ENCODE peak calls at places on chromosomes 7 and 10, in six cellular contexts. One of them, this sample, is unnamed.

GRCh38 chr10:124520553-124521428 is 59.2 kb downstream of the LHPP start:
- DNase-seq in left ventricle myocardium inferior: no peak
- DNase-seq in cardiac fibroblast: no peak
- DNase-seq in cardiac muscle cell: no peak
- DNase-seq in kidney epithelial cell: no peak
- DNase-seq in foreskin fibroblast: no peak
- DNase-seq in this sample: peak; percentile 12

GRCh38 chr10:5643356-5643755 is 23.0 kb downstream of the ASB13 start:
- DNase-seq in cardiac muscle cell: peak; percentile 78
- DNase-seq in foreskin fibroblast: peak; percentile 46
- DNase-seq in cardiac fibroblast: peak; percentile 33
- DNase-seq in left ventricle myocardium inferior: no peak
- DNase-seq in kidney epithelial cell: no peak
- DNase-seq in this sample: no peak

GRCh38 chr10:11205026-11205772 is 187.5 kb downstream of the CELF2 start:
- DNase-seq in foreskin fibroblast: peak; percentile 53
- DNase-seq in cardiac muscle cell: no peak
- DNase-seq in left ventricle myocardium inferior: no peak
- DNase-seq in cardiac fibroblast: no peak
- DNase-seq in kidney epithelial cell: peak; percentile 14
- DNase-seq in this sample: no peak

GRCh38 chr7:132402096-132402495 is 174.2 kb downstream of the PLXNA4 start:
- DNase-seq in cardiac fibroblast: no peak
- DNase-seq in left ventricle myocardium inferior: no peak
- DNase-seq in cardiac muscle cell: no peak
- DNase-seq in kidney epithelial cell: no peak
- DNase-seq in foreskin fibroblast: no peak
- DNase-seq in this sample: no peak

GRCh38 chr10:5775705-5776104 is 37.5 kb downstream of the GDI2 start:
- DNase-seq in cardiac fibroblast: no peak
- DNase-seq in foreskin fibroblast: no peak
- DNase-seq in left ventricle myocardium inferior: peak; percentile 20
- DNase-seq in cardiac muscle cell: no peak
- DNase-seq in kidney epithelial cell: no peak
- DNase-seq in this sample: no peak

GRCh38 chr10:124560377-124560776 is 98.8 kb downstream of the LHPP start:
- DNase-seq in foreskin fibroblast: peak; percentile 91
- DNase-seq in cardiac fibroblast: peak; percentile 84
- DNase-seq in cardiac muscle cell: peak; percentile 73
- DNase-seq in left ventricle myocardium inferior: peak; percentile 65
- DNase-seq in kidney epithelial cell: peak; percentile 9
- DNase-seq in this sample: peak; percentile 83

GRCh38 chr10:69315100-69315542 is 36.8 kb downstream of the HK1 start:
- DNase-seq in kidney epithelial cell: no peak
- DNase-seq in foreskin fibroblast: no peak
- DNase-seq in cardiac muscle cell: no peak
- DNase-seq in left ventricle myocardium inferior: no peak
- DNase-seq in cardiac fibroblast: no peak
- DNase-seq in this sample: no peak

GRCh38 chr10:119176166-119176565 is 2.4 kb downstream of the PRDX3 start:
- DNase-seq in left ventricle myocardium inferior: no peak
- DNase-seq in cardiac muscle cell: peak; percentile 40
- DNase-seq in cardiac fibroblast: no peak
- DNase-seq in foreskin fibroblast: peak; percentile 43
- DNase-seq in kidney epithelial cell: no peak
- DNase-seq in this sample: no peak

GRCh38 chr7:27189560-27190283 is 4.7 kb upstream of the HOXA11 start:
- DNase-seq in kidney epithelial cell: no peak
- DNase-seq in cardiac fibroblast: no peak
- DNase-seq in foreskin fibroblast: peak; percentile 60
- DNase-seq in left ventricle myocardium inferior: no peak
- DNase-seq in cardiac muscle cell: no peak
- DNase-seq in this sample: no peak

DNA sequence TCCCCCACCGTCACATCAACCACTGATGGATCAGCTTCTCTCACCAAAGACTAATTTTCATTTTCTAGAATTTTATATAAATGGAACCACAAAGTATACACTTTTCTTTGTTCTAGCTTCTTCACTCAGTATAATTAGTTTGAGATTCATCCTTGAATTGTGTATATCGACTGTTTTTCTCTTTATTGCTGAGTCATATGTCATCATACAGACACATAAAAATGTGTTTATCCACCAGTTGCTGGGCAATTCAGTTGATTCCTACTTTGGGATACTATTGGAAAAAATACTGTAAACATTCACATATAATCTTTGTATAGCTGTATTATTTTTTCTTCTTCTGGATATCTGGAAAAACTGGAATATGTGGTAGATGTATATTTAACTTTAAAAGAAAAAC is 26.6 kb downstream of the PDK4 start:
- DNase-seq in kidney epithelial cell: no peak
- DNase-seq in cardiac fibroblast: no peak
- DNase-seq in cardiac muscle cell: no peak
- DNase-seq in foreskin fibroblast: no peak
- DNase-seq in left ventricle myocardium inferior: no peak
- DNase-seq in this sample: no peak
- H3K4me3 ChIP-seq in kidney epithelial cell: no peak overlapping the region
- H3K4me3 ChIP-seq in cardiac fibroblast: no peak overlapping the region
- H3K4me3 ChIP-seq in cardiac muscle cell: no peak overlapping the region
- H3K4me3 ChIP-seq in foreskin fibroblast: no peak overlapping the region
- H3K4me3 ChIP-seq in left ventricle myocardium inferior: no peak overlapping the region
- H3K4me3 ChIP-seq in this sample: no peak overlapping the region

DNA sequence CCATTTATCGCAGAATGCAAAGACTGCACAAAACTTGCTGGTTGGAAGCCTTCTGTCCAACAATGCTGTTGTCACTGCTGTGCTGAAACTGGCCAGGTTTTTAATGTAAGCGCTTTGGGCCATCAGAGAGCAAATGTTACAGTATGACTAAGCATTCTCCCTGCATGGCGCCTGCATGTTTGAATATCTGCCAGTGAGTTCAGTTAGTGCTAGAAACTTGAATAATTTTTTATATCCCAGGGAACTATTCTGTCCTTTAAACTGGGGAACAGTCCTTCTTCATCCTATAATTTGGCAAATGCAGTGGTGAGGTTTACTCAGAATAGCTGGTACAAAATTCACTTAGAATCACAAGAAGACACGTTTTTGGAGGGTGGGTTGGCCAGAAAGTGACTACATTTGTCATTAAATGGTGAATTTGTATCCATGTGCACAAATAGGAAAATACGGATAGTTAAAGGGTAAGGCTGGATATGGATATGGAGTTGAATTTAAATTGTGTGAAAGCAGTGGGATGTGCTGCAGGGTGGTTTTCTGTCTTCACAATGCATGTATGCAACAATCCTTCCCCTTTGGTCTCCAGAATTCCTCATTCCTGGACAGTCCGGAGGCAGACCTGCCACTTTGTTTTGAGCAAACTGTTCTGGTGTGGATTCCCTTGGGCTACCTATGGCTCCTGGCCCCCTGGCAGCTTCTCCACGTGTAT is 1.7 kb downstream of the ABCC2 start:
- DNase-seq in kidney epithelial cell: no peak
- DNase-seq in cardiac fibroblast: peak; percentile 76
- DNase-seq in foreskin fibroblast: peak; percentile 87
- DNase-seq in cardiac muscle cell: peak; percentile 84
- DNase-seq in left ventricle myocardium inferior: no peak
- DNase-seq in this sample: peak; percentile 93
- H3K4me3 ChIP-seq in kidney epithelial cell: no peak overlapping the region
- H3K4me3 ChIP-seq in cardiac fibroblast: no peak overlapping the region
- H3K4me3 ChIP-seq in foreskin fibroblast: no peak overlapping the region
- H3K4me3 ChIP-seq in cardiac muscle cell: no peak overlapping the region
- H3K4me3 ChIP-seq in left ventricle myocardium inferior: no peak overlapping the region
- H3K4me3 ChIP-seq in this sample: no peak overlapping the region

GRCh38 chr7:140404565-140405080 is 765 bp downstream of the RAB19 start:
- DNase-seq in cardiac muscle cell: no peak
- DNase-seq in cardiac fibroblast: no peak
- DNase-seq in kidney epithelial cell: peak; percentile 81
- DNase-seq in left ventricle myocardium inferior: no peak
- DNase-seq in foreskin fibroblast: no peak
- DNase-seq in this sample: no peak
- H3K4me3 ChIP-seq in cardiac muscle cell: no peak overlapping the region
- H3K4me3 ChIP-seq in cardiac fibroblast: no peak overlapping the region
- H3K4me3 ChIP-seq in kidney epithelial cell: no peak overlapping the region
- H3K4me3 ChIP-seq in left ventricle myocardium inferior: no peak overlapping the region
- H3K4me3 ChIP-seq in foreskin fibroblast: no peak overlapping the region
- H3K4me3 ChIP-seq in this sample: no peak overlapping the region

DNA sequence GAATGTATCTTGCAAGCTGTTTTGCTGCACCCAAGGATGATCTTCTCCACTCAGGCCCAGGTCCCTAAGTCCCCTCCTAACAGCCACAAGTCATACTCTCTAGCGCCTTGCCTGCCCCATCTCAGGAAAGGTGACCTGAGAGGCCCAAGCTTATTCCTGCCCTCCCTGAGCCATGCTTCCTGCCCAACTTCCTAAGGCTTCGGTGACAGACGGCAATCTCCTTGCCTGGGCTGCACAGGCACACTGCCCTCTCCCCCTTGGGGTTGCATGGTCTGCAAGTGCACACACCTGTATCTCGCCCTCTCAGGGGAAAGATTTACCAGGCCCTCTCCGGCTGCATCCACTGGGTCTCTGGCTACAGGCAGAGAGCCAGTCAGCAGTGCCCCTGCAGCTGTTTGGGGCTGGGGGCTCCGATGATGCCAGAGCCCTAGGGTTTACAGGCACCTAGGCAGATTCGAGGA is 771 bp upstream of the ADIRF start:
- DNase-seq in kidney epithelial cell: no peak
- DNase-seq in cardiac muscle cell: no peak
- DNase-seq in left ventricle myocardium inferior: no peak
- DNase-seq in cardiac fibroblast: no peak
- DNase-seq in foreskin fibroblast: no peak
- DNase-seq in this sample: no peak
- H3K4me3 ChIP-seq in kidney epithelial cell: no peak overlapping the region
- H3K4me3 ChIP-seq in cardiac muscle cell: no peak overlapping the region
- H3K4me3 ChIP-seq in left ventricle myocardium inferior: peak overlapping the region; percentile 75
- H3K4me3 ChIP-seq in cardiac fibroblast: no peak overlapping the region
- H3K4me3 ChIP-seq in foreskin fibroblast: peak overlapping the region; percentile 74
- H3K4me3 ChIP-seq in this sample: no peak overlapping the region

DNA sequence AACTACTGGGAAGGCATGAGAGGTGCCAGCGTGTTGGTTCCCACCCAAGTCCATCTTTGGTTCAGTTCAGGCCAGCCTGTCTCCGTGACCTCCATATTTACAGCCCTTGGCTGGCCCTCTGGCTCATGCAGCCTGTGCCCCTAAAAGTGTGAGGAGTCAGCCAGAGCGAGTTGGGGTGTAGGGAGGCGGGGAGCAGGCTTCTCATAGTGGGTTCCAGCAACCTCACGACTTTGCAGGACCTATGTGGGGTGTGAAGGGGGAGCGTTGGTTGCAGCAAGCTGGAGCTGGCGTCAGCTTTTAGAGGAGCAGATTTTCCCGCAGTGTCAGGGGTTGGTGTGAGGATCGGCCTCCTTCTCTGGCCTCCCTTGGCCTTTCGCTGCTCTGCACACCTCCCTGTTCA is 9.8 kb downstream of the TSPAN14 start:
- DNase-seq in kidney epithelial cell: no peak
- DNase-seq in cardiac muscle cell: no peak
- DNase-seq in cardiac fibroblast: no peak
- DNase-seq in foreskin fibroblast: no peak
- DNase-seq in left ventricle myocardium inferior: no peak
- DNase-seq in this sample: no peak
- H3K4me3 ChIP-seq in kidney epithelial cell: no peak overlapping the region
- H3K4me3 ChIP-seq in cardiac muscle cell: no peak overlapping the region
- H3K4me3 ChIP-seq in cardiac fibroblast: no peak overlapping the region
- H3K4me3 ChIP-seq in foreskin fibroblast: no peak overlapping the region
- H3K4me3 ChIP-seq in left ventricle myocardium inferior: peak overlapping the region; percentile 99
- H3K4me3 ChIP-seq in this sample: no peak overlapping the region

GRCh38 chr10:48613015-48613414 is 8.1 kb upstream of the ARHGAP22 start:
- DNase-seq in cardiac fibroblast: peak; percentile 19
- DNase-seq in kidney epithelial cell: no peak
- DNase-seq in cardiac muscle cell: no peak
- DNase-seq in left ventricle myocardium inferior: no peak
- DNase-seq in foreskin fibroblast: no peak
- DNase-seq in this sample: no peak
- H3K4me3 ChIP-seq in cardiac fibroblast: no peak overlapping the region
- H3K4me3 ChIP-seq in kidney epithelial cell: no peak overlapping the region
- H3K4me3 ChIP-seq in cardiac muscle cell: no peak overlapping the region
- H3K4me3 ChIP-seq in left ventricle myocardium inferior: no peak overlapping the region
- H3K4me3 ChIP-seq in foreskin fibroblast: no peak overlapping the region
- H3K4me3 ChIP-seq in this sample: no peak overlapping the region

GRCh38 chr7:711967-712600 is 14.4 kb upstream of the DNAAF5 start:
- DNase-seq in kidney epithelial cell: no peak
- DNase-seq in left ventricle myocardium inferior: no peak
- DNase-seq in foreskin fibroblast: peak; percentile 38
- DNase-seq in cardiac fibroblast: no peak
- DNase-seq in cardiac muscle cell: no peak
- DNase-seq in this sample: no peak
- H3K4me3 ChIP-seq in kidney epithelial cell: peak overlapping the region; percentile 31
- H3K4me3 ChIP-seq in left ventricle myocardium inferior: peak overlapping the region; percentile 73
- H3K4me3 ChIP-seq in foreskin fibroblast: peak overlapping the region; percentile 43
- H3K4me3 ChIP-seq in cardiac fibroblast: peak overlapping the region; percentile 36
- H3K4me3 ChIP-seq in cardiac muscle cell: peak overlapping the region; percentile 84
- H3K4me3 ChIP-seq in this sample: peak overlapping the region; percentile 36

GRCh38 chr7:107100824-107101223 is 56.3 kb downstream of the PRKAR2B start:
- DNase-seq in kidney epithelial cell: no peak
- DNase-seq in cardiac muscle cell: no peak
- DNase-seq in cardiac fibroblast: no peak
- DNase-seq in left ventricle myocardium inferior: no peak
- DNase-seq in foreskin fibroblast: no peak
- DNase-seq in this sample: no peak

GRCh38 chr7:107108951-107109350 is 59.9 kb upstream of the HBP1 start:
- DNase-seq in left ventricle myocardium inferior: no peak
- DNase-seq in cardiac muscle cell: no peak
- DNase-seq in foreskin fibroblast: no peak
- DNase-seq in cardiac fibroblast: no peak
- DNase-seq in kidney epithelial cell: no peak
- DNase-seq in this sample: no peak

GRCh38 chr7:107105591-107106245 is 61.2 kb downstream of the PRKAR2B start:
- DNase-seq in kidney epithelial cell: no peak
- DNase-seq in cardiac muscle cell: no peak
- DNase-seq in foreskin fibroblast: no peak
- DNase-seq in cardiac fibroblast: no peak
- DNase-seq in left ventricle myocardium inferior: no peak
- DNase-seq in this sample: no peak

DNA sequence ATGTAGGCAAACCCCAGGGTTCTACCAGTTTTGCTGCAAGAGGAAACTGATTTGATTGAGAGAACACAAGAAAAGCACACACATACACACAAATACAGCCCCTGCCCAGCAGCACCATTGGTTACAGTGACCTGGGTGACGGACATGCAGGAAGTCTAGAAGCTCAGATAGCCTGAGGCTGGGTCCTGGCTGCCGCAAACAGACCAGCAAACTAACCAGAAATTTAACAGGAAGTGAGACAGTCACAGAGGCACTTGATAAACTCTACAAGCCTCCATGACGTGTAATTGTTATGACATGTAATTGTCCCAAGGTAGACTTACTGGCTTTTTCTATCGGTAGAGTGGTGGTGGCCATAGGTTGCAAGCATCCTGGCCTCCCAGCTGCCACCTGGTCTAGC is 58.9 kb downstream of the PRKAR2B start:
- DNase-seq in cardiac muscle cell: peak; percentile 6
- DNase-seq in left ventricle myocardium inferior: no peak
- DNase-seq in cardiac fibroblast: peak; percentile 4
- DNase-seq in kidney epithelial cell: no peak
- DNase-seq in foreskin fibroblast: no peak
- DNase-seq in this sample: peak; percentile 5
- H3K4me3 ChIP-seq in cardiac muscle cell: no peak overlapping the region
- H3K4me3 ChIP-seq in left ventricle myocardium inferior: no peak overlapping the region
- H3K4me3 ChIP-seq in cardiac fibroblast: no peak overlapping the region
- H3K4me3 ChIP-seq in kidney epithelial cell: no peak overlapping the region
- H3K4me3 ChIP-seq in foreskin fibroblast: no peak overlapping the region
- H3K4me3 ChIP-seq in this sample: no peak overlapping the region

This sample was measured in astrocyte of the spinal cord.